ENCODE peak calls at places on chromosomes 4 and X, in six cellular contexts. L, A, P, E, Z and S are unnamed samples.

GRCh38 chrX:65744965-65745364 is 77.5 kb downstream of the MSN start:
- DNase-seq in L (no peak), A (no peak), P (no peak), E (no peak), Z (no peak), S (no peak)

GRCh38 chr4:40934671-40935070 is 184.9 kb downstream of the NSUN7 start:
- DNase-seq in L (no peak), A (no peak), P (no peak), E (no peak), Z (peak), S (no peak)

GRCh38 chr4:6960628-6961027 is 51.0 kb downstream of the TBC1D14 start:
- DNase-seq in L (no peak), A (no peak), P (no peak), E (no peak), Z (no peak), S (no peak)

GRCh38 chr4:9999956-10000551 is 21.2 kb downstream of the SLC2A9 start:
- DNase-seq in L (no peak), A (no peak), P (no peak), E (no peak), Z (no peak), S (no peak)

GRCh38 chr4:7186516-7187296 is 5.6 kb upstream of the SORCS2 start:
- DNase-seq in L (no peak), A (no peak), P (no peak), E (no peak), Z (no peak), S (no peak)

GRCh38 chr4:86446996-86447395 is 87.1 kb upstream of the MAPK10 start:
- DNase-seq in L (no peak), A (no peak), P (no peak), E (no peak), Z (no peak), S (no peak)

GRCh38 chr4:76283900-76284299 is 22.6 kb upstream of the STBD1 start:
- DNase-seq in L (no peak), A (no peak), P (no peak), E (no peak), Z (no peak), S (no peak)

GRCh38 chr4:152352645-152353116 is 183.2 kb downstream of the FBXW7 start:
- DNase-seq in L (peak), A (peak), P (peak), E (peak), Z (peak), S (peak)

GRCh38 chr4:1008840-1009646 is 2.4 kb upstream of the FGFRL1 start:
- DNase-seq in L (no peak), A (no peak), P (no peak), E (no peak), Z (no peak), S (no peak)

GRCh38 chr4:5141802-5142201 is 90.5 kb downstream of the STK32B start:
- DNase-seq in L (no peak), A (no peak), P (no peak), E (no peak), Z (no peak), S (no peak)

GRCh38 chr4:158444621-158445020 is 77.1 kb upstream of the RXFP1 start:
- DNase-seq in L (no peak), A (no peak), P (no peak), E (no peak), Z (no peak), S (no peak)

GRCh38 chrX:140572724-140573123 is 67.9 kb upstream of the SOX3 start:
- DNase-seq in L (no peak), A (peak), P (peak), E (peak), Z (peak), S (peak)

GRCh38 chr4:141346144-141346543 is 125.4 kb downstream of the ZNF330 start:
- DNase-seq in L (peak), A (no peak), P (peak), E (peak), Z (no peak), S (peak)

GRCh38 chr4:171813195-171813955 is at the start of gene GALNTL6:
- DNase-seq in L (no peak), A (no peak), P (no peak), E (no peak), Z (no peak), S (no peak)

GRCh38 chrX:24759786-24760185 is 66.1 kb downstream of the POLA1 start:
- DNase-seq in L (no peak), A (no peak), P (no peak), E (no peak), Z (no peak), S (no peak)

GRCh38 chrX:19541196-19541595 is 25.9 kb upstream of the MAP3K15 start:
- DNase-seq in L (no peak), A (no peak), P (no peak), E (no peak), Z (no peak), S (no peak)

GRCh38 chr4:141957416-141957815 is 321.0 kb downstream of the IL15 start:
- DNase-seq in L (no peak), A (no peak), P (no peak), E (no peak), Z (no peak), S (no peak)

GRCh38 chr4:130747842-130748241 is 1651.9 kb downstream of the C4orf33 start:
- DNase-seq in L (peak), A (no peak), P (no peak), E (no peak), Z (no peak), S (no peak)

GRCh38 chrX:21978346-21978745 is 37.8 kb downstream of the SMS start:
- DNase-seq in L (no peak), A (no peak), P (no peak), E (peak), Z (no peak), S (no peak)

GRCh38 chrX:4238916-4239315 is 525.5 kb upstream of the PRKX start:
- DNase-seq in L (no peak), A (no peak), P (no peak), E (no peak), Z (no peak), S (no peak)

GRCh38 chr4:123234966-123235365 is 161.6 kb upstream of the SPRY1 start:
- DNase-seq in L (no peak), A (no peak), P (no peak), E (no peak), Z (no peak), S (no peak)

GRCh38 chr4:125389713-125390112 is 75.0 kb downstream of the FAT4 start:
- DNase-seq in L (no peak), A (no peak), P (no peak), E (no peak), Z (no peak), S (no peak)

GRCh38 chr4:7697326-7697725 is 242.3 kb downstream of the AFAP1 start:
- DNase-seq in L (no peak), A (no peak), P (no peak), E (no peak), Z (no peak), S (no peak)

GRCh38 chr4:78291277-78291676 is 234.2 kb downstream of the FRAS1 start:
- DNase-seq in L (no peak), A (no peak), P (no peak), E (no peak), Z (no peak), S (no peak)

GRCh38 chr4:78296261-78296660 is 239.1 kb downstream of the FRAS1 start:
- DNase-seq in L (no peak), A (no peak), P (no peak), E (no peak), Z (no peak), S (no peak)

GRCh38 chr4:78292336-78292735 is 235.2 kb downstream of the FRAS1 start:
- DNase-seq in L (no peak), A (no peak), P (no peak), E (no peak), Z (no peak), S (no peak)

GRCh38 chr4:78293841-78294301 is 236.7 kb downstream of the FRAS1 start:
- DNase-seq in L (no peak), A (no peak), P (no peak), E (no peak), Z (no peak), S (peak)

GRCh38 chr4:78293348-78293747 is 236.2 kb downstream of the FRAS1 start:
- DNase-seq in L (no peak), A (no peak), P (no peak), E (no peak), Z (no peak), S (no peak)
- TF ChIP-seq JUND in L (no peak), A (no peak), P (no peak), E (no peak), Z (no peak), S (no peak)

GRCh38 chr4:100803751-100804150 is 285.9 kb upstream of the EMCN start:
- DNase-seq in L (no peak), A (no peak), P (no peak), E (no peak), Z (no peak), S (no peak)

GRCh38 chr4:100806988-100807387 is 289.2 kb upstream of the EMCN start:
- DNase-seq in L (no peak), A (no peak), P (no peak), E (no peak), Z (no peak), S (no peak)

GRCh38 chr4:100799767-100800539 is 282.1 kb upstream of the EMCN start:
- DNase-seq in L (no peak), A (no peak), P (no peak), E (no peak), Z (no peak), S (no peak)

GRCh38 chr4:100811046-100811445 is 293.2 kb upstream of the EMCN start:
- DNase-seq in L (no peak), A (no peak), P (no peak), E (no peak), Z (peak), S (no peak)

GRCh38 chr4:100805547-100805946 is 287.7 kb upstream of the EMCN start:
- DNase-seq in L (no peak), A (no peak), P (no peak), E (no peak), Z (no peak), S (no peak)
- TF ChIP-seq JUND in L (no peak), A (no peak), P (no peak), E (no peak), Z (no peak), S (no peak)

GRCh38 chr4:176563591-176563990 is 229.1 kb downstream of the VEGFC start:
- DNase-seq in L (no peak), A (no peak), P (no peak), E (no peak), Z (no peak), S (peak)
- TF ChIP-seq JUND in L (no peak), A (no peak), P (no peak), E (no peak), Z (no peak), S (no peak)

DNA sequence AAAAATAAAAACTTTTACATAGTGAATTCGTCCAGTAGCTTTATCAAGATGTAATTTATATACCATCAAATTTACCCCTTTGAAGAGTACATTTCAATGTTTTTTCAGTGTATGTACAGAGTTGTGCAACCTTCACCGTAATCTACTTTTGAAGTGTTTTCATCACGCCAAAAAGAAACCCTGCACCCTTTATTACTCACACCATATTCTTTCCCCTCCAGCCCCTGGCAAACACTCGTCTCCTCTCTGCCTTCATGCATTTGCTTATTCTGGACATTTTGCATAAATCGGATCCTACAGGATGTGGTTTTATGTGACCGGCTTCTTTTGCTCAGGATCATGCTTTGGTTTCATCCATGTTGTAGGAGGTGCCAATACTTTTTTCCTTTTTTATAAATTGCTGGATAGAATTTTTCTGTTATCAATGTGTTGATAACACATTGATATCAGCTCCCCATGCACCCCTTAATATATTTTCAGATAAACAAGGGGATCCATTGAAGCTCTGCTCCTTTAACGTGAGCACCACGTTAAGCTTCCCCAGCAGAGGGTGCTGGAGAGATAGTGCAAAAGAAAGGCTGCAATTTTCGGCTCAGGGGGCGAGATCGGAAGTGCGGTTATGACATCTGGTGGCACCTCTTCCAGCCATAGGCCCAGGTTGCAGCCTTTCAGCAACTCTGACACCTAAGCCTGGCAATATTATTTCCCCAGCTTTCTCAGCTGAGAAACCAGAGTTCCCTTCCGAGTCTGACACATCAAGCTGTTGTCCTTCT is 100.1 kb upstream of the VCX3B start:
- DNase-seq in L (no peak), A (no peak), P (peak), E (peak), Z (peak), S (peak)
- TF ChIP-seq JUND in L (no peak), A (no peak), P (no peak), E (no peak), Z (no peak), S (no peak)

GRCh38 chrX:118807151-118808017 is 16.2 kb upstream of the ZCCHC12 start:
- DNase-seq in L (peak), A (peak), P (peak), E (peak), Z (no peak), S (peak)

DNA sequence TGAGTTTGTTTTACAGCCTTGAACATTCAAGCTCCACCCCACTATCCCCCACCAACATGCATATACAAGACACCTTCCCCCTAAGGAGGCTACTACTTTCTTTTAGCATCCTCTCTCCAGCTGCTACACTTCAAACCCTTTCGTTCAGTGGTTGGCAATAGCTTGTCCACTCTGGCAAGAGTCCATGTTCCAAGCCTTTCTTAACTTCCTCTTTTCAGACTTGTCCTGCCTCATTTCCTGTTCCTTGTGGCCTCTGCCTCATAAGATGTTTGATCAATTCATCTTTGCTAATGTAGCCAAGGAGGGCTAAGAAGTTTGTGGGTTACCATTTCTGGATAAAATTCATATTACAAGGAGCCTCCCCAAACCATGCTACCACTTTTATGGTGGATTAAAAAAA is 20.8 kb upstream of the ZCCHC12 start:
- DNase-seq in L (no peak), A (no peak), P (no peak), E (no peak), Z (no peak), S (no peak)
- TF ChIP-seq JUND in L (no peak), A (no peak), P (no peak), E (no peak), Z (no peak), S (no peak)